ENCODE peak calls at places on chromosomes 11 and 22, in six cellular contexts. K, W, G, R, Y and E are unnamed samples.

GRCh38 chr11:89491141-89491690 is at the start of gene NOX4:
- DNase-seq in K (no peak), W (no peak), G (no peak), R (no peak), Y (no peak), E (peak; percentile 89)

GRCh38 chr11:58739725-58740430 is 8.1 kb upstream of the GLYAT start:
- DNase-seq in K (no peak), W (no peak), G (no peak), R (no peak), Y (peak; percentile 24), E (no peak)

GRCh38 chr11:67452141-67452952 is at the start of gene GPR152:
- DNase-seq in K (no peak), W (no peak), G (no peak), R (no peak), Y (no peak), E (peak; percentile 32)

GRCh38 chr11:122647728-122648127 is 7.8 kb upstream of the UBASH3B start:
- DNase-seq in K (no peak), W (no peak), G (no peak), R (no peak), Y (no peak), E (no peak)

GRCh38 chr22:29798318-29798717 is 31.1 kb downstream of the UQCR10 start:
- DNase-seq in K (peak; percentile 92), W (no peak), G (peak; percentile 46), R (no peak), Y (no peak), E (no peak)

GRCh38 chr11:71465054-71465453 is 12.1 kb downstream of the NADSYN1 start:
- DNase-seq in K (no peak), W (no peak), G (no peak), R (no peak), Y (no peak), E (no peak)

GRCh38 chr11:12213920-12214319 is 103.5 kb downstream of the MICAL2 start:
- DNase-seq in K (no peak), W (no peak), G (no peak), R (no peak), Y (no peak), E (peak; percentile 34)

GRCh38 chr11:10413268-10413667 is 41.8 kb upstream of the AMPD3 start:
- DNase-seq in K (peak; percentile 85), W (no peak), G (no peak), R (peak; percentile 28), Y (no peak), E (peak; percentile 20)

GRCh38 chr22:36385491-36386350 is 2.0 kb downstream of the MYH9 start:
- DNase-seq in K (peak; percentile 76), W (no peak), G (no peak), R (peak; percentile 57), Y (no peak), E (peak; percentile 30)

GRCh38 chr11:74330065-74330858 is 18.8 kb upstream of the P4HA3 start:
- DNase-seq in K (no peak), W (no peak), G (no peak), R (no peak), Y (no peak), E (peak; percentile 87)

GRCh38 chr22:35642305-35642741 is 5.9 kb upstream of the APOL6 start:
- DNase-seq in K (no peak), W (no peak), G (no peak), R (peak; percentile 47), Y (no peak), E (no peak)

GRCh38 chr11:61645179-61645868 is 34.9 kb upstream of the DAGLA start:
- DNase-seq in K (peak; percentile 45), W (no peak), G (no peak), R (no peak), Y (no peak), E (no peak)

GRCh38 chr22:19075404-19075803 is 46.8 kb downstream of the DGCR2 start:
- DNase-seq in K (no peak), W (no peak), G (no peak), R (no peak), Y (no peak), E (no peak)

GRCh38 chr11:73426184-73426845 is 50.1 kb downstream of the RELT start:
- DNase-seq in K (no peak), W (no peak), G (no peak), R (no peak), Y (no peak), E (no peak)

GRCh38 chr11:125091877-125092664 is 19.4 kb downstream of the TMEM218 start:
- DNase-seq in K (no peak), W (no peak), G (no peak), R (no peak), Y (no peak), E (no peak)

GRCh38 chr11:102733232-102733875 is 8.6 kb upstream of the MMP8 start:
- DNase-seq in K (peak; percentile 70), W (peak; percentile 38), G (no peak), R (peak; percentile 60), Y (peak; percentile 69), E (peak; percentile 64)

DNA sequence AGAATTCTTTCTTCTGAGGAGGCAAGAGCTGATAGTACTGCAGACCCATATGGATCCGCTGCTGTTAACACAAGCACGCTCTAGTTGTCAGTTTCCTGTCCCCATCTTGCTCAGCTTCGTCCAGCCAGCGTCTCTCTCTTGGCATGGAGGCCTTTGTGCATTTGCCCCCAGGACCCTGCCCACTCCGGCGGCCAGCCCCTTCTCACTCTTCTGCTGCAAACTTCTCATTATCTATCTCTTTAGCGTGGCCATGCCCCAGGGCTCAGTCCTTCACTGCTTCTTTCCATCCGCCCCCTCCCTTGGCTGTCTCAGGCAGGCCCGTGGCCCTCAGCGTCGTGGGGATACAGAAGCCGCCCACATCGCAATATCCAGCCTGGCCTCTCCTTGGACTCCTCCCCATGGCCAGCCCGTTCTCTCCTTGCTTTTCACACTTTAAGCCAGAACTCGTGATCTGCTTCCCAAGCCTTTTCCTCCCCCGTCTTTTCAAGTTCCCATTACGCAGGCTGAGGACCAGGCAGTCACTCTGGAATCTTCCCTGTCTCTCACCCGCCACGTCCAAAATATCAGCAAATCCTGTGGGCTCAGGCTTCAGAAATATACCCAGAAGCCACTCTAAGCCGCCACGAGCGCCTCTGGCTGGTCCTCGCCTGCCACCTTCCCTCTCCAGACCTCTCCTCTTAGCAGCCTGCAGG is 64.3 kb downstream of the LRRC32 start:
- DNase-seq in K (no peak), W (no peak), G (no peak), R (no peak), Y (no peak), E (no peak)
- TF ChIP-seq MAX in K (no peak), W (no peak), G (no peak), R (no peak), Y (no peak), E (no peak)

DNA sequence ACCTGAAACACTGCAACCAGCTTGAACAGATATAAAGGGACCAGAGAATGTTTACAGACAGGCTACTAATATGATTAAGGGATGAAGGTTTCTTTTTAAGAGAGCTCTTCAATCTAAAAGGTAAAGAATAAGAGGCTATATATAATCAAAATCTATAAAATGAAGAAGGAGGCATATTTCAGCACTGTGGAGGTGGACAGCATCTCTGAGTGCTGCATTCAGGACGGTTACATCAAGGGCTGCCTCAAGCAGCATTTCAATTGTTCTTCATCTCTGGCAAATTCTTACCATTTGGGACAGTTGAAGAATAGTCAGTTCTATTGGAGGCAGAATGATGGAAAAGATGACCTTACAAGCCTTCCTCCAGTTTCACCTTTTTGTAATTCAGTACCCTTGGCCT is 139.6 kb upstream of the LMO1 start:
- DNase-seq in K (peak; percentile 22), W (no peak), G (no peak), R (no peak), Y (no peak), E (peak; percentile 17)
- TF ChIP-seq MYC in K (no peak), W (no peak), G (no peak), R (no peak), Y (no peak), E (no peak)

DNA sequence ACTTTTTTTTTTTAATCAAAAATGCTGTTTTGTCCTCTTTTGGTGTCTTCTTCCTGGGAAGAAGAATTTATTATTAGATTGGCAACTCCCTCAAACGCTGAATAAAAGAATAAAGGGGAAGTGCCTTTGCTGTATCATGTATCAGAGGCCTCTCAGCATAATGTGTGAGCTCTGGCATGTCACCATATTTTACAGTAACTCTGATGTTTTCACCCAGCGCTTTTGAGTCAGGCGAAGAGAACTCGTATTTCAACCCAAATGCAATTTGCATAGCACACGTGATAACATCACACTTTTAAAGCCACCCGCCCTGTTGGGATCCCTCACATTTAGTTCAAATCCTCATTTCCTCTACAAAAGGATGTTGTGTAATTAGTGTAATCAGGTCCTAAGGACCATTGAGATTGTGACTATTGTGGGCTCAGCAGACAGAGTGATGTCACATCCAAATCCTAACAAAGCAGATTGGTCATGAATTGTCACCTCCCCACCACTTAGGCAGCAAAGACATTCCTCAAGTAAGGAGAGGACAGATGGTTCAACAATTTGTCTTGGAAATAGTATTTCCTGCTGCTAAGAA is 496.1 kb upstream of the LARGE1 start:
- DNase-seq in K (no peak), W (no peak), G (no peak), R (no peak), Y (no peak), E (no peak)
- TF ChIP-seq MAX in K (no peak), W (no peak), G (no peak), R (no peak), Y (no peak), E (no peak)

DNA sequence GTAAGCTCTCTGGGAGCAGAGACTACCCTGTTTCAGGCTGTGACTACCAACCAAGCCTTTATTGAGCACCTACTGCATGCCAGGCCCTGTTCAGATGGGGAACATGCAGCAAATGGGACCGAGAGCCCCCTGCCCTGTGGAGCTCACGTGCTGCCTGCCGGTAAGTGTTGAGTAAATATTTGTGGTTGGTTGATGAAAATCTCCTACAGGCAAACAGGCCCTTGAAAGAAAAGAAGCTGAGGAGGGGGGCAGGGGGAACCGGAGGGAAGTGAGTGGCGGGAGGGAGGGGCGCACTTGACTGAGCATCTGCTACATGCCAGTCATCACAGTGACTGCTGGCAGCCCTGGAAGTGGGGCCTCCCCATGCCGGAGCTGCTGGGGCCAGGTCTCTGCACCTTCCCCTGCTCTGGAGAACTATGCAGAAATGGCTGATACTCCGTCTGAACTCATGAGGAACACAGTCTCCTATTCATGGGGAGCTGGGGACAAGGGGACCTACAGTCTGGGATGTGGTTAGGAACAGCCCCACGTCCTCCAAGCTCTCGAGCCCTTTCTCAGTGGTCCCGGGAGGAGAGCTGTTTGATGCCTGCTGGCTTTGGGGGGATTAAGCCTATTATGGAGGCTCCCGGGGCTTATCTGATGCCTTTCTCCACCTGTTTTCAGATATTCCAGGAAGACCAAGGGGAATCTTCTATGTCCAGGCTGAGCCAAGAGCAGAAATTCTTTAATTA is 34.1 kb downstream of the MACROD1 start:
- DNase-seq in K (no peak), W (no peak), G (no peak), R (peak; percentile 24), Y (no peak), E (no peak)
- TF ChIP-seq MYC in K (no peak), W (no peak), G (no peak), R (no peak), Y (no peak), E (no peak)

GRCh38 chr22:50259302-50259701 is 2.2 kb downstream of the MAPK12 start:
- DNase-seq in K (no peak), W (no peak), G (no peak), R (no peak), Y (no peak), E (no peak)
- TF ChIP-seq MAX in K (no peak), W (no peak), G (no peak), R (no peak), Y (no peak), E (no peak)

GRCh38 chr11:108111126-108111525 is 10.2 kb upstream of the ACAT1 start:
- DNase-seq in K (no peak), W (no peak), G (no peak), R (no peak), Y (no peak), E (no peak)
- TF ChIP-seq MYC in K (no peak), W (no peak), G (no peak), R (no peak), Y (no peak), E (no peak)